ENCODE peak calls at places on chromosomes 1 and 21, in seven cellular contexts. U is mucosa of descending colon, T is fibroblast of lung, S is AG09309, O is fibroblast of villous mesenchyme, Z is GM23338, E is PC-3. R is an unnamed sample.

GRCh38 chr1:173478099-173478555 is 992 bp downstream of the PRDX6 start:
- DNase-seq in U (no peak), T (peak; percentile 90), S (peak; percentile 50), O (peak; percentile 84), Z (peak; percentile 20), E (peak; percentile 90), R (peak; percentile 53)

GRCh38 chr1:111850124-111850523 is 94.4 kb downstream of the DDX20 start:
- DNase-seq in U (no peak), T (no peak), S (no peak), O (no peak), Z (no peak), E (no peak), R (no peak)

GRCh38 chr21:43721939-43722338 is 3.0 kb downstream of the PDXK start:
- DNase-seq in U (no peak), T (no peak), S (no peak), O (no peak), Z (no peak), E (no peak), R (no peak)

GRCh38 chr1:87200875-87201638 is 127.6 kb upstream of the LMO4 start:
- DNase-seq in U (no peak), T (no peak), S (no peak), O (no peak), Z (peak; percentile 66), E (peak; percentile 83), R (no peak)

GRCh38 chr1:239914827-239915231 is 176.9 kb upstream of the FMN2 start:
- DNase-seq in U (no peak), T (peak; percentile 91), S (peak; percentile 92), O (peak; percentile 20), Z (peak; percentile 66), E (peak; percentile 98), R (no peak)

GRCh38 chr1:1614204-1614953 is 921 bp upstream of the MIB2 start:
- DNase-seq in U (peak; percentile 75), T (peak; percentile 90), S (peak; percentile 78), O (peak; percentile 91), Z (no peak), E (peak; percentile 83), R (peak; percentile 61)

GRCh38 chr1:17183388-17184160 is 21.4 kb upstream of the PADI1 start:
- DNase-seq in U (no peak), T (no peak), S (no peak), O (no peak), Z (no peak), E (no peak), R (no peak)

GRCh38 chr1:171644805-171645483 is 7.5 kb downstream of the MYOC start:
- DNase-seq in U (peak; percentile 55), T (peak; percentile 73), S (no peak), O (peak; percentile 87), Z (peak; percentile 98), E (peak; percentile 100), R (peak; percentile 60)

GRCh38 chr1:114668784-114669561 is 876 bp downstream of the DENND2C start:
- DNase-seq in U (no peak), T (peak; percentile 53), S (no peak), O (no peak), Z (peak; percentile 28), E (peak; percentile 76), R (no peak)

GRCh38 chr1:2208309-2209239 is 14.0 kb upstream of the FAAP20 start:
- DNase-seq in U (peak; percentile 71), T (peak; percentile 92), S (no peak), O (peak; percentile 60), Z (no peak), E (peak; percentile 100), R (peak; percentile 84)

GRCh38 chr1:182095946-182096345 is 34.4 kb upstream of the ZNF648 start:
- DNase-seq in U (no peak), T (no peak), S (no peak), O (no peak), Z (no peak), E (peak; percentile 76), R (no peak)

GRCh38 chr1:189962171-189962570 is 515.5 kb downstream of the BRINP3 start:
- DNase-seq in U (no peak), T (peak; percentile 91), S (no peak), O (peak; percentile 33), Z (no peak), E (peak; percentile 5), R (no peak)

GRCh38 chr1:31859719-31860118 is 43.9 kb upstream of the SPOCD1 start:
- DNase-seq in U (no peak), T (no peak), S (no peak), O (no peak), Z (no peak), E (no peak), R (no peak)

GRCh38 chr1:226519741-226520598 is 28.6 kb upstream of the STUM start:
- DNase-seq in U (no peak), T (no peak), S (no peak), O (no peak), Z (peak; percentile 45), E (no peak), R (no peak)

GRCh38 chr1:167723707-167724323 is 2.0 kb downstream of the MPZL1 start:
- DNase-seq in U (no peak), T (no peak), S (no peak), O (no peak), Z (no peak), E (no peak), R (no peak)

GRCh38 chr1:216310776-216311175 is 112.5 kb downstream of the USH2A start:
- DNase-seq in U (no peak), T (peak; percentile 28), S (no peak), O (peak; percentile 45), Z (peak; percentile 90), E (peak; percentile 86), R (no peak)

GRCh38 chr1:26827205-26827604 is 717 bp downstream of the ZDHHC18 start:
- DNase-seq in U (peak; percentile 61), T (no peak), S (no peak), O (no peak), Z (no peak), E (no peak), R (no peak)

GRCh38 chr1:227298532-227299174 is 19.6 kb downstream of the CDC42BPA start:
- DNase-seq in U (no peak), T (no peak), S (no peak), O (no peak), Z (no peak), E (no peak), R (no peak)

GRCh38 chr1:159161001-159161718 is 10.3 kb upstream of the CADM3 start:
- DNase-seq in U (no peak), T (peak; percentile 90), S (peak; percentile 73), O (peak; percentile 72), Z (peak; percentile 88), E (peak; percentile 89), R (peak; percentile 80)

GRCh38 chr1:209585672-209586071 is 2.2 kb downstream of the CAMK1G start:
- DNase-seq in U (peak; percentile 56), T (peak; percentile 43), S (no peak), O (peak; percentile 48), Z (peak; percentile 63), E (peak; percentile 68), R (peak; percentile 74)
- TF ChIP-seq CTCF in U (no peak), T (no peak), S (no peak), O (no peak), Z (peak; percentile 5), E (peak; percentile 47), R (no peak)

DNA sequence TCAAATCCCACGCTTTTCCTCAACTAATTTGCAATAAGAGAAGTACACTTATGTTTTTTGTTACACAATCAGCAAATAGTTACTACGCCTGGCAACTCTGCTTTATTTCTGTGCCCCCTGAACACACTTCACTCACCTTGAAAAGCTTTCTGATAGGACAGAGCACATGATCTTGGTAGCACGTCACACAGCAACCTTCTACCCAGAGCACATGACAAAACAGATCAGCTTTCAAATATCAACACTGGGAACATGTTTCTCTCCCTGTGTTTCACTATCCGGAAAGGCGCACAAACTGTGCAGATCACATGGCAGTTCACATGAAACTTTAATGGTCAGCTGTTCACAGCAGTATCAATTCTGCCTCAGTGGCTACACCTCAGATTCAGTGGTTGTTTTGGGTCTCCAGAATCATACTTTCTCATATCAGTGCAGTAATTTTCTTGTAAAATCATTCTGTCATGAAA is 2.2 kb downstream of the SLC19A2 start:
- DNase-seq in U (no peak), T (peak; percentile 43), S (no peak), O (peak; percentile 90), Z (no peak), E (peak; percentile 51), R (peak; percentile 54)
- H3K4me3 ChIP-seq in U (no peak overlapping the region), T (peak overlapping the region; percentile 63), S (no peak overlapping the region), O (peak overlapping the region; percentile 76), Z (peak overlapping the region; percentile 73), E (peak overlapping the region; percentile 76), R (peak overlapping the region; percentile 79)

GRCh38 chr1:232211149-232211548 is 418.8 kb downstream of the SIPA1L2 start:
- DNase-seq in U (no peak), T (no peak), S (no peak), O (no peak), Z (peak; percentile 78), E (peak; percentile 28), R (no peak)
- TF ChIP-seq CTCF in U (no peak), T (no peak), S (peak; percentile 28), O (peak; percentile 49), Z (peak; percentile 68), E (peak; percentile 56), R (no peak)

DNA sequence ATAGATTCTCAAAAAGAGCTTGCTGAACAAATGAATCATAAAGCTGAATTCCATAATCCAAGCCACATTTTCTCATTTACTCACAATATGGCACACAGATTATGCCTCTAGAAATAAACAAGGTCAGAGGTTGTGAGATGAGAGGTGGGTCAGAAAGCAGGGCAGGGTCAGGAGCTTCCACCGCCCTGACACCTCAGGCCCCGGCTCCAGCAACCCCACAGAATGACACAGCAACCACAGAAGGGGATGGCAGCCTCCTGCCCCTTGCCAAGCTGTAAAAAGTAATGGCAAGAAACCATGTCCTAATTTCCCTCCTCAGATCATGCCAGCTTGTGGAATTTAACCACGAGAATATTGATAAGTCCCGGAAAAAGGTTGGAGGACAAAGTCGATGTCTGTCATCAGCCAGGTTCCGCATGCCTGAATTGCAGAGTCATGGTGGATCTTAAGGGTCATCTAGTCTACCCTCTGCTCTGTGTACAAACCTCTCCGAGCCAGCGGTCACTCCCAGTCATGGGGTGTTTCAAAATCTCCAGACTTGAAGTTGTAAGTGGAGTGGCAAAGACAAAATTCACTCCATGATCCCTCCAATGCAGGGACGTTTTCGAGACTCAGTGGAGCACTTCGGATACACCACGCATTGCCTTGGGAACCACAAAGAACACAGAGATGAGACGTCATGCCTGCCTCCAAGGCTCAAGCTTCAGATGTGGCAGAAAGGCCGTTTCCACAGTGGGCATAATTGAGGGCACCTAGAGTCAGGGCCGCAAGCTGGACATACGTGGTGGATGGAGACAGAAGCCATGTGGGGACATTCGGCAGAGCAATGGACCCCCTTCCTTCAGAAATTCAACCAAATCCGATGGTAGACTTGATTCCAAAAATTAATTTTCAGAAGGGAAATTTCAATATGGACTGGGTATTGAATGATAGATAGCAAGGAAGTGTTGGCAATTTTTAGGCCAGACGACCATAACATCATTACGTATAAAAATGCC is 254.0 kb downstream of the TOMM20 start:
- DNase-seq in U (no peak), T (no peak), S (no peak), O (no peak), Z (no peak), E (no peak), R (no peak)
- H3K4me3 ChIP-seq in U (no peak overlapping the region), T (no peak overlapping the region), S (no peak overlapping the region), O (no peak overlapping the region), Z (no peak overlapping the region), E (no peak overlapping the region), R (no peak overlapping the region)

DNA sequence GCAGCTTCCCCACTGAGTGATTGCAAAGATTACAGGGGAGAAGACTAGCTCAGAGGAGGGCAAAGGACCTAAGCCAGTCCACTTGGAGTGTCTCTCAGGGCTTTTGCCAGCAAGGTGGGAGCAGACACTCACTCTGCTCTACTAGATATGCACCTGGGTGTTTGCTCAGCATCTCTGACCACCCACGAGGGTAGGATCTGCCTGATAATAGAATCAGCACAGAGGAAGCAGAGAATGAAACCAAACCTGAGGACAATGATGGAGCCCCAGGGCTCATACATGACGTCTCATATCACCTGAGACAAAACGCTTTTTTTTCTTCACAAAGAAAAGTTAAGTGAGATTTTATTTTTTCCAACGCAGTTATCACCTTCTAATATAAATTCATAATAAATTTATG is 79.4 kb downstream of the RRAGC start:
- DNase-seq in U (no peak), T (no peak), S (no peak), O (no peak), Z (no peak), E (no peak), R (no peak)
- TF ChIP-seq CTCF in U (no peak), T (no peak), S (no peak), O (no peak), Z (no peak), E (no peak), R (no peak)

R was measured in pancreas.